ENCODE peak calls at places on chromosomes 6 and 20, in five cellular contexts. K is H4; D is AG08396; I is amygdala; W is activated CD4-positive, alpha-beta memory T cell treated with anti-CD3 and anti-CD28 coated beads, Interleukin-2, amount 10 ng/mL, durations not matched to agents 7 days and 5 days. V is an unnamed sample.

GRCh38 chr20:31605902-31606677 is 1.0 kb downstream of the ID1 start:
- DNase-seq in K (no peak), D (no peak), I (no peak), W (peak), V (no peak)

GRCh38 chr6:84263557-84263956 is 36.1 kb upstream of the CEP162 start:
- DNase-seq in K (no peak), D (no peak), I (no peak), W (no peak), V (no peak)

GRCh38 chr20:24309596-24309995 is 159.8 kb upstream of the SYNDIG1 start:
- DNase-seq in K (no peak), D (no peak), I (no peak), W (no peak), V (peak)

GRCh38 chr20:45999908-46000570 is 8.7 kb upstream of the MMP9 start:
- DNase-seq in K (no peak), D (no peak), I (no peak), W (no peak), V (no peak)

GRCh38 chr20:5569021-5569420 is 181.2 kb upstream of the SHLD1 start:
- DNase-seq in K (peak), D (no peak), I (no peak), W (peak), V (peak)

GRCh38 chr20:63070301-63070625 is 63.5 kb upstream of the BHLHE23 start:
- DNase-seq in K (no peak), D (no peak), I (no peak), W (no peak), V (no peak)

GRCh38 chr20:56761393-56761792 is 132.3 kb downstream of the TFAP2C start:
- DNase-seq in K (no peak), D (no peak), I (no peak), W (no peak), V (no peak)

GRCh38 chr6:152636675-152637421 is at the start of gene SYNE1:
- DNase-seq in K (no peak), D (peak), I (peak), W (no peak), V (no peak)

GRCh38 chr6:155974359-155974758 is 518.7 kb upstream of the NOX3 start:
- DNase-seq in K (no peak), D (no peak), I (no peak), W (no peak), V (no peak)

GRCh38 chr6:108448481-108448880 is 112.2 kb upstream of the FOXO3 start:
- DNase-seq in K (no peak), D (no peak), I (no peak), W (no peak), V (no peak)

GRCh38 chr20:23361108-23361650 is 803 bp upstream of the GZF1 start:
- DNase-seq in K (no peak), D (no peak), I (no peak), W (no peak), V (no peak)

GRCh38 chr6:39778581-39779270 is 13.4 kb upstream of the DAAM2 start:
- DNase-seq in K (peak), D (peak), I (no peak), W (no peak), V (no peak)

GRCh38 chr20:1434571-1435336 is 31.9 kb downstream of the NSFL1C start:
- DNase-seq in K (peak), D (peak), I (no peak), W (peak), V (peak)